ENCODE peak calls at places on chromosomes 5 and 9, in five cellular contexts. U is mucosa of descending colon, W is pancreas, T is choroid plexus epithelial cell, J is astrocyte. A is an unnamed sample.

GRCh38 chr9:116190595-116190994 is 37.0 kb downstream of the PAPPA start:
- DNase-seq in U (no peak), T (no peak), J (no peak), W (no peak), A (no peak)

GRCh38 chr5:13278148-13278547 is 666.3 kb downstream of the DNAH5 start:
- DNase-seq in J (no peak), T (no peak), U (no peak), W (no peak), A (no peak)

GRCh38 chr9:75083188-75083976 is 4.6 kb downstream of the NMRK1 start:
- DNase-seq in W (no peak), T (peak), U (peak), J (no peak), A (peak)

GRCh38 chr5:32094691-32095090 is 79.4 kb downstream of the GOLPH3 start:
- DNase-seq in J (no peak), T (no peak), W (no peak), U (no peak), A (no peak)

GRCh38 chr5:55042886-55043285 is 18.8 kb downstream of the GZMK start:
- DNase-seq in T (no peak), U (no peak), W (no peak), J (no peak), A (no peak)

GRCh38 chr5:133402781-133403180 is 209.6 kb downstream of the FSTL4 start:
- DNase-seq in T (no peak), W (no peak), U (no peak), J (no peak), A (no peak)

GRCh38 chr9:72828281-72828731 is 124.5 kb downstream of the ALDH1A1 start:
- DNase-seq in W (no peak), T (no peak), U (no peak), J (peak), A (no peak)

GRCh38 chr9:121889990-121890563 is 203.0 kb downstream of the TTLL11 start:
- DNase-seq in T (peak), U (no peak), J (peak), W (no peak), A (no peak)

GRCh38 chr9:23803216-23803615 is 22.8 kb downstream of the ELAVL2 start:
- DNase-seq in U (no peak), J (no peak), T (no peak), W (no peak), A (no peak)

GRCh38 chr9:21294325-21294724 is 10.8 kb downstream of the IFNA5 start:
- DNase-seq in W (no peak), T (peak), U (no peak), J (peak), A (peak)

GRCh38 chr5:37715957-37716356 is 123.9 kb downstream of the GDNF start:
- DNase-seq in U (no peak), W (no peak), J (no peak), T (no peak), A (no peak)

GRCh38 chr9:99905833-99906402 is 536 bp upstream of the STX17 start:
- DNase-seq in J (peak), U (peak), W (no peak), T (no peak), A (peak)

GRCh38 chr9:134553061-134553891 is 88.3 kb upstream of the COL5A1 start:
- DNase-seq in U (peak), W (peak), J (no peak), T (no peak), A (no peak)

GRCh38 chr9:72185561-72185960 is 36.3 kb downstream of the GDA start:
- DNase-seq in U (no peak), W (no peak), T (no peak), J (no peak), A (no peak)

GRCh38 chr5:81268797-81269196 is 32.6 kb upstream of the ZCCHC9 start:
- DNase-seq in T (peak), W (no peak), U (no peak), J (peak), A (no peak)

GRCh38 chr9:14348241-14349140 is 34.5 kb upstream of the NFIB start:
- DNase-seq in U (peak), T (peak), J (no peak), W (peak), A (no peak)

GRCh38 chr5:150270546-150271295 is 18.9 kb downstream of the CAMK2A start:
- DNase-seq in U (no peak), T (no peak), J (no peak), W (no peak), A (no peak)

GRCh38 chr9:87425202-87425601 is 72.5 kb upstream of the DAPK1 start:
- DNase-seq in W (no peak), T (no peak), U (no peak), J (no peak), A (no peak)

GRCh38 chr5:36619012-36619635 is 12.7 kb downstream of the SLC1A3 start:
- DNase-seq in U (no peak), T (no peak), W (no peak), J (no peak), A (no peak)

GRCh38 chr5:76926329-76927105 is 26.3 kb upstream of the CRHBP start:
- DNase-seq in U (no peak), T (peak), W (no peak), J (no peak), A (no peak)

GRCh38 chr5:44511596-44511995 is 122.4 kb upstream of the FGF10 start:
- DNase-seq in W (no peak), J (no peak), T (no peak), U (no peak), A (no peak)

GRCh38 chr9:26264709-26265601 is 586.7 kb upstream of the TUSC1 start:
- DNase-seq in J (peak), W (no peak), U (no peak), T (peak), A (no peak)

GRCh38 chr9:93028448-93029006 is 30.0 kb upstream of the SUSD3 start:
- DNase-seq in T (no peak), J (no peak), U (no peak), W (no peak), A (no peak)

GRCh38 chr9:129665008-129665771 is at the start of gene PRRX2:
- DNase-seq in T (no peak), J (peak), U (no peak), W (no peak), A (no peak)

GRCh38 chr5:55601209-55601618 is 66.5 kb upstream of the PLPP1 start:
- DNase-seq in W (peak), T (peak), J (peak), U (peak), A (peak)

GRCh38 chr9:83147487-83148149 is 84.7 kb upstream of the RASEF start:
- DNase-seq in T (no peak), J (no peak), U (no peak), W (no peak), A (no peak)

GRCh38 chr9:115992834-115993233 is 160.8 kb upstream of the PAPPA start:
- DNase-seq in J (peak), U (no peak), T (peak), W (no peak), A (no peak)

GRCh38 chr5:75886706-75887105 is 169.5 kb upstream of the POC5 start:
- DNase-seq in J (no peak), T (peak), W (no peak), U (no peak), A (no peak)

GRCh38 chr9:81382281-81382680 is 307.1 kb downstream of the TLE1 start:
- DNase-seq in U (no peak), J (no peak), T (no peak), W (no peak), A (no peak)

GRCh38 chr5:40191041-40191550 is 488.6 kb upstream of the PTGER4 start:
- DNase-seq in U (no peak), W (no peak), J (no peak), T (no peak), A (no peak)
- H3K4me3 ChIP-seq in U (no peak), W (no peak), J (no peak), T (no peak), A (no peak)

GRCh38 chr5:73284985-73285384 is 112.0 kb downstream of the TMEM174 start:
- DNase-seq in U (no peak), T (no peak), J (no peak), W (no peak), A (no peak)
- H3K4me3 ChIP-seq in U (no peak), T (no peak), J (no peak), W (no peak), A (no peak)

DNA sequence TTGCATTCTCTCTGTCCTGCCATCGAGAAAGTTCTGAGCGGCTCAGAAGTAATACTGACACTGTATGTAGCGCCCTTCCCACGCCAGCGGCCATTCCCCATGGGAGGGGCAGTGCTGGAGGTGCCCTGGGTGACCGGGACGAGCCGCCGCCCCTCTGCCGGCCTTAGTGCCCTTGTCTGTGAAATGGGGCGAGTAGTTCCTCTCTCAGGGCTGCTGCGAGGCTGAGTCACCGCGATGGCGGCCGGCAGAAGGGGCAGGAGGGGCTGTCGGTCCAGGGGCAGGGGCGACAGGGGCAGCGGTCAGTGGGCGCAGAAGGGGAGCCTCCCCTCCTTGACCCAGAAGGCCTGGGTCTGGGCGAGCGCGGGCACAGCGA is 148.9 kb downstream of the GAPVD1 start:
- DNase-seq in U (no peak), W (no peak), J (no peak), T (no peak), A (no peak)
- H3K4me3 ChIP-seq in U (no peak), W (no peak), J (no peak), T (no peak), A (no peak)

GRCh38 chr9:70517926-70518325 is 103.5 kb upstream of the KLF9 start:
- DNase-seq in T (peak), J (no peak), U (no peak), W (no peak), A (no peak)

GRCh38 chr9:70514273-70514672 is 99.8 kb upstream of the KLF9 start:
- DNase-seq in T (no peak), J (peak), U (no peak), W (no peak), A (no peak)

GRCh38 chr9:70525553-70525952 is 111.1 kb upstream of the KLF9 start:
- DNase-seq in T (peak), W (no peak), U (no peak), J (no peak), A (no peak)

GRCh38 chr9:70519912-70520724 is 105.7 kb upstream of the KLF9 start:
- DNase-seq in J (no peak), T (no peak), W (no peak), U (no peak), A (no peak)
- H3K4me3 ChIP-seq in J (no peak), T (no peak), W (no peak), U (no peak), A (no peak)

GRCh38 chr9:35078066-35078465 is 1.7 kb downstream of the FANCG start:
- DNase-seq in U (no peak), W (no peak), J (no peak), T (no peak), A (no peak)
- H3K4me3 ChIP-seq in U (no peak), W (no peak), J (peak), T (no peak), A (no peak)

DNA sequence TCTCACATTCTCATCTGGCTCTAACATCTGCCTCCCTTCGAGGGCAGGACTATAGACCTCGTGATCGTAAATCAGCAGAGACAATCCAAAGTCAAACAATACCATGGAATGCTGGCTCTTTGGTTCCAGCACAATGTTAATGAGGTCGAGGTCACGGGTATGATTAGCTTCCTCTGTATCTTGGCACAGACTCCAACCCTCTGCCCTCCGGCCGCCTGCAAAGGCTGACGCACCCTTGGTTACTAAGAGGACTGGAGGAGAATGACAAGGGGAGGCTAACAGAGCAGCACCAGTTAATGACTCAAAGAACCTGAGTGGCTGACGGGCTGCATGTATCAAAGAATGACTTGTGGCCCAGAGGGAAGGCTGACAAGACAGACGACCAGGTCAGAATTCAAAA is 10.1 kb downstream of the LHFPL2 start:
- DNase-seq in U (peak), J (peak), W (peak), T (peak), A (no peak)
- H3K4me3 ChIP-seq in U (no peak), J (no peak), W (no peak), T (no peak), A (no peak)

GRCh38 chr9:4238522-4238921 is 61.3 kb downstream of the GLIS3 start:
- DNase-seq in J (peak), W (no peak), T (peak), U (no peak), A (no peak)
- H3K4me3 ChIP-seq in J (peak), W (no peak), T (no peak), U (no peak), A (no peak)

GRCh38 chr5:108729306-108729645 is 18.4 kb upstream of the FER start:
- DNase-seq in J (no peak), T (no peak), U (no peak), W (no peak), A (no peak)

GRCh38 chr5:108727154-108727638 is 20.5 kb upstream of the FER start:
- DNase-seq in U (peak), T (peak), W (no peak), J (no peak), A (peak)

GRCh38 chr5:108727639-108728565 is 19.8 kb upstream of the FER start:
- DNase-seq in T (peak), U (peak), W (peak), J (peak), A (peak)

GRCh38 chr5:108728566-108729305 is 19.0 kb upstream of the FER start:
- DNase-seq in T (no peak), U (no peak), J (no peak), W (no peak), A (no peak)

DNA sequence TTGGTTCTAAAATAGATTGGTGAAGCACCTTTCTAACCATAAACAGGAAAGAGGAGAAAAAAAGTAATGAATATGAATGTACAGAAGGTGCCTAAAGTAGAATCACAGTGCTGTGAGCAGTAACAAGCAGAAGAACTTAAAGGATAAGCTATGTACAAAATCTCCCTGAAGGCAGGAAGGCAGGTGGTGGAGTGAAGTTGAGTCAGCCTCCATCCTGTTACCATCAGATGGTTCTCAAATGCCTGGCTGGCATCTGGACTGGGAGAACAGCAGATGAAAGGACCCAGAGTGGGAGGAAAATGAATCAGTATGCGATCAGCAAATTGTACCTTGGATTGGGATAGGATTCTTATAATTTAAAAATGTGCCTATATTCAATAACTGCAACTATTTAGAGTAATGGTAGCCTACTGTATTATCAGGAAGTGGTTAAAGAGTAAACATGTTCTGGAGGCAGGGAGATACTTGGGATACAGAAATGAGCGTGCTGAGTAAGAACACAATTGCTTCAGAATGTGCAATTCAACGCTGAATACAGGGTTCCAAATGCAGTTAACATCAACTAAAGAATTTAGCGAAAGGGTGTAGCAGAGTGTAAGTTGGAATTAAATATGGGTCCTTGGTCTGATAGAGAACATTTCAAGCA is 21.1 kb upstream of the FER start:
- DNase-seq in U (no peak), W (no peak), J (no peak), T (no peak), A (no peak)
- H3K4me3 ChIP-seq in U (no peak), W (no peak), J (no peak), T (no peak), A (no peak)

DNA sequence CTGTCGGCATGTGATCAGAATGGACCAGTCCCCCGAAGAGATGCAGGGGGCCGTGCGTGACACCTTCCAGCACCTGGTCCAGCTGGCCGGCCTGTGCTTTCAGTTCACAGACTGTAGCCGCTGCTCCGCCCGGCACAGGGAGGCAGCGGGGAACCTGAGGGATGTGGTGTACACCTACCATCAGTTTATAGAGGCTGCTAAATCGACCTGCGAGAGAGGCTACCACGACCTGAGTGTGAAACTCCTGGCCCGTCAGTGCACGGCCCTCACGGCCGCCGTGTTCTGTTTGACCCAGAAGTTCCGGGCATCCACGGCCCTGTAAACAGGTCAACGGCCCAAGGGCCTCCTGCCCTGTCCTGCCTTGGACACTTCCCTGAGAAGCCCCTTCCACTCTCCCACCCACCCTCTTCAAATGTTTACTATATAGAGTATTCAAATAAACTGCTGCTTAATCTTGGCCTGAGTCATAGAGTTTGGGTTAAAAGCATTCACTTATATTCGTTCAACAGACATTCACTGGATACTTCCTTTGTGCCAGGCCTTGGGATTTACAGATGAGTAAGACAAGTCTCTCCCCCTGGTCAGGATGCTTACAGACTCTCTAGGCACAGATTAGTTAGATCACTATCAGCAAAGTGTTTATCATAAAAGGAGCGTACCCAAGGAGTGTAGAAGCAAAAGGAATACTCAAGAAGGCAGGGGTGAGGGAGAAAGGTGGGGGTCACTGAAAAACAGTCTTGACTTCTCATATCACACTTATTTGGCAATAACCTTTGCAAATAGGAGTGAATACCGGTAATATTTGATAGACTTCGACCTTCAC is 6.9 kb upstream of the TRMT10B start:
- DNase-seq in U (no peak), J (peak), T (no peak), W (no peak), A (no peak)
- H3K4me3 ChIP-seq in U (no peak), J (no peak), T (no peak), W (no peak), A (no peak)

A was measured in prostate gland.